ENCODE peak calls at places on chromosomes 4 and X, in four cellular contexts. C, M, G and E are unnamed samples.
A peak's percentile ranks its signal among the peaks of the same experiment; 100 is the strongest.

GRCh38 chrX:76148753-76149152 is 24.1 kb upstream of the PBDC1 start:
- DNase-seq in C (no peak), M (peak; percentile 45), G (peak; percentile 17), E (no peak)

GRCh38 chrX:136880003-136880451 is 498 bp downstream of the RBMX start:
- DNase-seq in C (no peak), M (no peak), G (no peak), E (no peak)

GRCh38 chr4:15653430-15653829 is 1.7 kb downstream of the FBXL5 start:
- DNase-seq in C (no peak), M (no peak), G (no peak), E (no peak)

GRCh38 chr4:126800723-126801191 is 832.0 kb upstream of the INTU start:
- DNase-seq in C (no peak), M (no peak), G (no peak), E (no peak)

GRCh38 chrX:150052226-150052625 is 113.9 kb upstream of the EOLA2 start:
- DNase-seq in C (no peak), M (no peak), G (no peak), E (no peak)

GRCh38 chr4:53455766-53456165 is 78.3 kb downstream of the FIP1L1 start:
- DNase-seq in C (no peak), M (no peak), G (peak; percentile 66), E (no peak)

GRCh38 chr4:107279729-107280128 is 243.6 kb upstream of the DKK2 start:
- DNase-seq in C (no peak), M (no peak), G (peak; percentile 23), E (no peak)

GRCh38 chr4:39706829-39707511 is 9.0 kb downstream of the UBE2K start:
- DNase-seq in C (no peak), M (no peak), G (no peak), E (no peak)

GRCh38 chrX:152904151-152905080 is 6.5 kb downstream of the ZNF185 start:
- DNase-seq in C (peak; percentile 74), M (no peak), G (no peak), E (no peak)

GRCh38 chr4:77473509-77473908 is 132.1 kb upstream of the CXCL13 start:
- DNase-seq in C (peak; percentile 51), M (no peak), G (peak; percentile 18), E (peak; percentile 39)
- TF ChIP-seq ZBTB33 in C (no peak), M (no peak), G (no peak), E (no peak)

DNA sequence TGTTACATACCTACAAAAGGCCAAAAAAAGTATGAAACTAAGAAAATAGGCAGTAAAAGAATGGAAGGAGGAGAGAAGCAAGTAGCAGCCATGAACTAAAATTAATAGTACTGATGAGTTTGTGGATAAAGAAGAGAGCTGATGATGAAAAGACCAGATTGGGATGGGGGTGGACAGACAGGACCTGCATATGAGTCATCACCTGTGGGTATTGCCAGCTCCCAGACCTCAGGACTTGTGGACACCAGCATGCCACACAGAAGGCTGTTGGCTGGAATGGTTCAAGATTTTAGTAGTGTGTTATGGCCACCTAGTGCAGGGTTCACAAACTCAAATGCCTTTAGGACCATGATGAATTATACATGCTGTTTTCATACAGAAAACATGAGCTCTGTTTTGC is 58.9 kb downstream of the ARX start:
- DNase-seq in C (no peak), M (no peak), G (no peak), E (no peak)
- TF ChIP-seq JUND in C (no peak), M (no peak), G (no peak), E (no peak)

GRCh38 chr4:77959566-77960338 is 97.1 kb downstream of the MRPL1 start:
- DNase-seq in C (peak; percentile 48), M (peak; percentile 12), G (peak; percentile 63), E (peak; percentile 51)
- TF ChIP-seq ZBTB33 in C (no peak), M (no peak), G (no peak), E (no peak)

DNA sequence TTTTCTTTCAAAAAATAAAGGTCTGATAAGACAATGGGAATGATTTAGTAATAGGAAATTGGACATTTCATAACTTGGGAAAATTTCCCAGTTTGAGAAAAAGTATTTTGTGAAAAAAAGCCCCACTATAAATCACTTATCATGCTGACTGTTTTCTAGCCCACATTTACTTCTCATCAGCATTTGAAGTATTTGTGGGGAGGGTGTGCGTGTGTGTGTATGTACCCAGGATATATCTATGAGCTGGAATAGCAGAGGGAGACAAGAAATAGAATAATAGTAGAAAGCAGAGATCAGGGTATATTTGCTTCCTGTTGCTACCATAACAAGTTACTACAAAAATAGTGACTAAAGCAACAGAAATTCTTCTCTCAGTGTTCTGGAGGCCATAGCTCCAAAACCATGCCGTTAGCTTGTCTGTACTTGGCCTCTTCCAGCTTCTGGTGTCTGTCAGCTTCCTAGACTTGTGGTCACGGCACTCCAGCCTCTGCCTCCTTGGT is 139.8 kb downstream of the PTTG2 start:
- DNase-seq in C (no peak), M (no peak), G (no peak), E (no peak)
- TF ChIP-seq JUND in C (no peak), M (no peak), G (no peak), E (no peak)

GRCh38 chrX:20228245-20228644 is 38.5 kb downstream of the RPS6KA3 start:
- DNase-seq in C (no peak), M (no peak), G (no peak), E (no peak)
- TF ChIP-seq ZBTB33 in C (no peak), M (no peak), G (no peak), E (no peak)

GRCh38 chr4:3866813-3867129 is 100.6 kb downstream of the ADRA2C start:
- DNase-seq in C (no peak), M (no peak), G (no peak), E (no peak)
- TF ChIP-seq JUND in C (no peak), M (no peak), G (no peak), E (no peak)